ENCODE peak calls at places on chromosome 19, in four cellular contexts. R, Q, C and Z are unnamed samples.

GRCh38 chr19:54570316-54570715 is 3.3 kb upstream of the LILRA2 start:
- DNase-seq in C (no peak), R (no peak), Q (no peak), Z (no peak)

GRCh38 chr19:2032296-2032941 is 16.9 kb upstream of the BTBD2 start:
- DNase-seq in Q (peak), R (peak), C (peak), Z (no peak)

GRCh38 chr19:10290876-10291553 is 1.3 kb downstream of the ICAM5 start:
- DNase-seq in R (peak), C (no peak), Q (peak), Z (peak)

GRCh38 chr19:55642153-55643002 is 1.1 kb upstream of the ZNF581 start:
- DNase-seq in C (no peak), Q (peak), R (peak), Z (no peak)

GRCh38 chr19:13797870-13798269 is 2.6 kb downstream of the ZSWIM4 start:
- DNase-seq in Q (no peak), C (peak), R (no peak), Z (no peak)

GRCh38 chr19:7908742-7909461 is 5.2 kb downstream of the MAP2K7 start:
- DNase-seq in R (peak), Q (peak), C (no peak), Z (no peak)

GRCh38 chr19:1274852-1275259 is 474 bp upstream of the FAM174C start:
- DNase-seq in Q (no peak), C (no peak), R (no peak), Z (peak)

GRCh38 chr19:45508681-45508930 is 1.3 kb downstream of the VASP start:
- DNase-seq in R (no peak), C (no peak), Q (no peak), Z (no peak)

GRCh38 chr19:15897026-15897737 is 692 bp downstream of the CYP4F2 start:
- DNase-seq in R (no peak), Q (no peak), C (no peak), Z (no peak)

GRCh38 chr19:8329993-8330392 is 8.7 kb downstream of the RPS28 start:
- DNase-seq in C (no peak), Q (no peak), R (no peak), Z (no peak)

GRCh38 chr19:40519352-40520322 is 52.8 kb downstream of the SPTBN4 start:
- DNase-seq in C (no peak), Q (peak), R (peak), Z (peak)

GRCh38 chr19:56720281-56720680 is 48.7 kb upstream of the ZNF835 start:
- DNase-seq in C (no peak), Q (peak), R (peak), Z (peak)

GRCh38 chr19:38799104-38799503 is 10.1 kb downstream of the LGALS7B start:
- DNase-seq in R (no peak), Q (no peak), C (no peak), Z (no peak)

GRCh38 chr19:44660081-44660480 is 11.2 kb upstream of the CEACAM19 start:
- DNase-seq in C (no peak), R (no peak), Q (no peak), Z (no peak)

GRCh38 chr19:29576761-29577661 is 29.1 kb upstream of the POP4 start:
- DNase-seq in R (no peak), Q (no peak), C (no peak), Z (no peak)

GRCh38 chr19:58407658-58408151 is 744 bp upstream of the ZNF584 start:
- DNase-seq in Q (no peak), C (no peak), R (no peak), Z (no peak)

GRCh38 chr19:45779231-45780145 is 2.8 kb downstream of the DMPK start:
- DNase-seq in Q (peak), R (peak), C (no peak), Z (peak)

GRCh38 chr19:13611596-13611995 is 105.3 kb upstream of the CACNA1A start:
- DNase-seq in Q (no peak), C (no peak), R (no peak), Z (no peak)

GRCh38 chr19:33740811-33741396 is 55.8 kb upstream of the KCTD15 start:
- DNase-seq in C (no peak), Q (no peak), R (no peak), Z (no peak)

GRCh38 chr19:36963262-36963661 is 47.1 kb downstream of the ZNF568 start:
- DNase-seq in R (no peak), Q (no peak), C (no peak), Z (no peak)

GRCh38 chr19:13181747-13182388 is 31.7 kb downstream of the IER2 start:
- DNase-seq in Q (peak), R (no peak), C (no peak), Z (no peak)

GRCh38 chr19:2631213-2631821 is 71.2 kb downstream of the GNG7 start:
- DNase-seq in C (no peak), Q (peak), R (no peak), Z (no peak)

GRCh38 chr19:33224694-33225457 is 774 bp downstream of the SLC7A10 start:
- DNase-seq in C (no peak), Q (peak), R (no peak), Z (no peak)

GRCh38 chr19:662207-662961 is 630 bp downstream of the RNF126 start:
- DNase-seq in C (no peak), Q (no peak), R (no peak), Z (peak)

GRCh38 chr19:7224205-7224833 is 69.9 kb downstream of the INSR start:
- DNase-seq in R (no peak), Q (peak), C (no peak), Z (no peak)